ENCODE peak calls at places on chromosome 9, in ten cellular contexts. G is lower lobe of right lung, E is cardiac muscle cell, Q is heart right ventricle, T is HL-60, I is PC-3, F is mammary epithelial cell, Y is fibroblast of villous mesenchyme, Z is fibroblast of lung, H is HepG2. K is an unnamed sample.

GRCh38 chr9:35725362-35725761 is 6.6 kb downstream of the TLN1 start:
- DNase-seq in I (no peak), F (no peak), T (no peak), Y (no peak), G (no peak), Z (no peak), H (no peak), Q (no peak), E (no peak), K (no peak)

GRCh38 chr9:26331223-26331622 is 561.4 kb downstream of the CAAP1 start:
- DNase-seq in G (no peak), E (no peak), F (no peak), Z (no peak), I (no peak), T (no peak), H (no peak), Q (no peak), Y (no peak), K (peak; percentile 56)

GRCh38 chr9:70514273-70514672 is 99.8 kb upstream of the KLF9 start:
- DNase-seq in Y (no peak), H (no peak), G (no peak), Q (no peak), Z (no peak), T (no peak), I (no peak), F (no peak), E (no peak), K (no peak)

GRCh38 chr9:80664327-80665210 is 1024.8 kb downstream of the TLE1 start:
- DNase-seq in E (peak; percentile 2), F (peak; percentile 54), Q (no peak), Y (no peak), G (no peak), I (peak; percentile 75), Z (no peak), T (peak; percentile 0), H (no peak), K (peak; percentile 10)

GRCh38 chr9:133979921-133980863 is 11.9 kb downstream of the VAV2 start:
- DNase-seq in E (no peak), Q (no peak), Y (no peak), F (no peak), I (no peak), T (no peak), H (no peak), Z (no peak), G (peak; percentile 37), K (no peak)

GRCh38 chr9:6080154-6080716 is 64.8 kb upstream of the RANBP6 start:
- DNase-seq in E (peak; percentile 96), Y (peak; percentile 92), G (peak; percentile 87), F (peak; percentile 99), Z (peak; percentile 90), H (peak; percentile 83), Q (peak; percentile 92), T (peak; percentile 61), I (peak; percentile 92), K (peak; percentile 90)

GRCh38 chr9:12813960-12814876 is 39.4 kb downstream of the LURAP1L start:
- DNase-seq in Z (peak; percentile 100), F (peak; percentile 99), G (peak; percentile 46), H (peak; percentile 92), Y (peak; percentile 100), Q (peak; percentile 15), E (peak; percentile 96), T (no peak), I (peak; percentile 93), K (peak; percentile 76)

GRCh38 chr9:99040911-99041582 is 63.9 kb upstream of the TGFBR1 start:
- DNase-seq in Q (no peak), T (peak; percentile 73), G (no peak), E (peak; percentile 71), Z (peak; percentile 60), Y (peak; percentile 95), H (no peak), I (peak; percentile 60), F (peak; percentile 30), K (no peak)

GRCh38 chr9:114995681-114996221 is 65.4 kb upstream of the TNFSF8 start:
- DNase-seq in E (no peak), H (no peak), I (no peak), Z (no peak), Q (no peak), Y (no peak), T (peak; percentile 45), F (no peak), G (peak; percentile 71), K (no peak)

GRCh38 chr9:136438909-136439549 is 616 bp downstream of the INPP5E start:
- DNase-seq in G (no peak), F (peak; percentile 59), E (peak; percentile 18), Q (no peak), Y (peak; percentile 19), I (peak; percentile 16), H (no peak), Z (no peak), T (peak; percentile 45), K (no peak)

GRCh38 chr9:137045294-137046093 is 483 bp downstream of the NPDC1 start:
- DNase-seq in H (no peak), Y (peak; percentile 55), F (no peak), I (peak; percentile 25), Z (peak; percentile 40), T (no peak), G (no peak), Q (no peak), E (peak; percentile 55), K (no peak)

GRCh38 chr9:96486351-96487029 is 36.5 kb downstream of the HABP4 start:
- DNase-seq in G (peak; percentile 73), H (no peak), I (peak; percentile 11), E (peak; percentile 76), Q (peak; percentile 75), T (no peak), Y (peak; percentile 84), Z (peak; percentile 75), F (no peak), K (no peak)

GRCh38 chr9:109248133-109248581 is 72.7 kb downstream of the EPB41L4B start:
- DNase-seq in T (no peak), G (no peak), H (peak; percentile 79), E (peak; percentile 30), Q (no peak), Y (peak; percentile 25), Z (peak; percentile 20), F (no peak), I (no peak), K (no peak)

GRCh38 chr9:121855476-121855875 is 204.0 kb downstream of the DAB2IP start:
- DNase-seq in T (no peak), H (no peak), F (no peak), I (no peak), G (no peak), Z (no peak), Y (no peak), Q (no peak), E (no peak), K (no peak)

GRCh38 chr9:103707181-103707580 is 386.9 kb upstream of the SMC2 start:
- DNase-seq in E (no peak), F (peak; percentile 21), G (no peak), Q (no peak), I (peak; percentile 15), Z (no peak), H (no peak), T (no peak), Y (no peak), K (no peak)

GRCh38 chr9:81737871-81738507 is 48.6 kb upstream of the TLE1 start:
- DNase-seq in Z (peak; percentile 79), H (peak; percentile 6), F (peak; percentile 78), E (peak; percentile 66), Y (peak; percentile 34), T (peak; percentile 38), I (peak; percentile 89), G (no peak), Q (peak; percentile 11), K (no peak)

GRCh38 chr9:116795859-116796258 is 108.8 kb downstream of the TRIM32 start:
- DNase-seq in G (no peak), Z (no peak), E (no peak), Y (no peak), H (no peak), I (no peak), Q (no peak), T (no peak), F (no peak), K (no peak)

GRCh38 chr9:137113385-137114159 is 961 bp downstream of the DPP7 start:
- DNase-seq in Z (no peak), H (no peak), Y (peak; percentile 12), G (no peak), Q (no peak), T (no peak), F (no peak), E (peak; percentile 22), I (no peak), K (no peak)

GRCh38 chr9:108211576-108211975 is 644.2 kb downstream of the ACTL7B start:
- DNase-seq in I (no peak), Y (no peak), H (no peak), G (no peak), E (no peak), T (no peak), Z (no peak), Q (no peak), F (no peak), K (no peak)
- H3K4me3 ChIP-seq in I (no peak overlapping the region), Y (no peak overlapping the region), H (no peak overlapping the region), G (no peak overlapping the region), E (no peak overlapping the region), T (no peak overlapping the region), Z (no peak overlapping the region), Q (no peak overlapping the region), F (no peak overlapping the region), K (no peak overlapping the region)

GRCh38 chr9:124218438-124219289 is 39.1 kb upstream of the NEK6 start:
- DNase-seq in Y (peak; percentile 45), F (peak; percentile 58), T (peak; percentile 91), Z (peak; percentile 28), I (peak; percentile 74), G (peak; percentile 78), Q (peak; percentile 44), H (peak; percentile 30), E (peak; percentile 32), K (no peak)
- H3K4me3 ChIP-seq in Y (no peak overlapping the region), F (no peak overlapping the region), T (no peak overlapping the region), Z (no peak overlapping the region), I (no peak overlapping the region), G (no peak overlapping the region), Q (no peak overlapping the region), H (peak overlapping the region; percentile 13), E (no peak overlapping the region), K (no peak overlapping the region)

DNA sequence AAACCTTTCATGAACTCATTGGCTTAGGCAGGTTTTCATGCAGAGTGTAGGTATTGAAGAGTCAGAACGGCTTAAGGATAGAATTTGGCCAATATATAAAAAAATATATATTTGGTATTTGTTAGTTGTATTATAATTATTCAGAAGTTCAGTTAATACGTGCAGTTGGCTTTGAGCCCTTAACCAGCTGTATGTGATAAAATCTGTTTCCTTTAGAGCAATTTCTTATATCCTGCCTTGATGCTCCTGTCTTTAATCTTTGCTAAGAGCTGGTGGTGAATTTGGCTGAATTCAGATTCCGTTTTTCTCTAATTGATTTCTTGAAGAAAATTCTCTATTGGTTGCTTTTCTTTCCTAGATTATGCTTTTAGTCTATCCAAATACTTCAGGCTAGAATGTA is 3.7 kb downstream of the ANXA1 start:
- DNase-seq in I (no peak), H (no peak), Z (no peak), T (no peak), Q (no peak), E (no peak), Y (no peak), G (no peak), F (no peak), K (no peak)
- H3K4me3 ChIP-seq in I (peak overlapping the region; percentile 86), H (no peak overlapping the region), Z (peak overlapping the region; percentile 11), T (no peak overlapping the region), Q (no peak overlapping the region), E (no peak overlapping the region), Y (peak overlapping the region; percentile 85), G (peak overlapping the region; percentile 53), F (peak overlapping the region; percentile 97), K (no peak overlapping the region)

GRCh38 chr9:105455836-105456475 is 8.1 kb downstream of the FSD1L start:
- DNase-seq in Y (no peak), Z (no peak), F (no peak), E (no peak), H (no peak), G (no peak), I (no peak), Q (no peak), T (no peak), K (no peak)
- H3K4me3 ChIP-seq in Y (no peak overlapping the region), Z (no peak overlapping the region), F (no peak overlapping the region), E (no peak overlapping the region), H (no peak overlapping the region), G (no peak overlapping the region), I (no peak overlapping the region), Q (no peak overlapping the region), T (no peak overlapping the region), K (no peak overlapping the region)